ENCODE peak calls at places on chromosomes 16 and 17, in ten cellular contexts. C, O, A, X, D, V, Y, F, R and Z are unnamed samples.

GRCh38 chr17:38870259-38871165 is 654 bp downstream of the LASP1 start:
- DNase-seq in A (peak), C (peak), D (peak), V (peak), O (peak), Y (peak), X (peak), R (peak), F (no peak), Z (peak)

GRCh38 chr17:59859444-59860025 is 33.2 kb downstream of the TUBD1 start:
- DNase-seq in A (peak), Y (no peak), R (no peak), O (no peak), C (no peak), V (no peak), F (no peak), X (no peak), D (no peak), Z (no peak)

GRCh38 chr17:44794699-44795413 is 35.2 kb downstream of the GJC1 start:
- DNase-seq in X (no peak), C (no peak), R (no peak), D (no peak), F (no peak), O (no peak), A (no peak), Y (no peak), V (no peak), Z (no peak)

GRCh38 chr16:50808929-50809538 is 67.1 kb downstream of the CYLD start:
- DNase-seq in Y (no peak), R (no peak), O (no peak), D (no peak), A (no peak), X (no peak), C (no peak), V (no peak), F (no peak), Z (peak)

GRCh38 chr16:49748322-49748721 is 107.6 kb downstream of the ZNF423 start:
- DNase-seq in V (peak), X (no peak), F (peak), D (no peak), O (no peak), R (no peak), C (peak), Y (no peak), A (peak), Z (no peak)

GRCh38 chr16:57146735-57147134 is 39.1 kb downstream of the PSME3IP1 start:
- DNase-seq in D (no peak), R (no peak), C (no peak), Y (no peak), X (no peak), O (peak), F (no peak), A (no peak), V (no peak), Z (no peak)

GRCh38 chr16:57615813-57616212 is 12.6 kb upstream of the ADGRG1 start:
- DNase-seq in A (no peak), X (no peak), D (peak), V (no peak), R (no peak), O (peak), Y (no peak), F (no peak), C (no peak), Z (no peak)

GRCh38 chr16:11256657-11257130 is 690 bp upstream of the SOCS1 start:
- DNase-seq in X (peak), R (peak), Y (no peak), D (peak), C (no peak), F (no peak), A (no peak), V (no peak), O (peak), Z (peak)

GRCh38 chr17:77323413-77324171 is 182.8 kb downstream of the SEC14L1 start:
- DNase-seq in D (peak), Y (no peak), O (peak), A (no peak), C (no peak), F (no peak), V (no peak), X (no peak), R (no peak), Z (no peak)

GRCh38 chr17:6195123-6195522 is 124.9 kb downstream of the WSCD1 start:
- DNase-seq in V (no peak), R (no peak), O (peak), X (no peak), D (no peak), F (no peak), C (no peak), A (no peak), Y (no peak), Z (no peak)

GRCh38 chr16:86833136-86833535 is 254.8 kb downstream of the FOXL1 start:
- DNase-seq in C (no peak), R (no peak), A (no peak), D (no peak), Y (no peak), X (no peak), F (no peak), O (peak), V (no peak), Z (no peak)

GRCh38 chr17:72466199-72466598 is 345.4 kb downstream of the SOX9 start:
- DNase-seq in Y (no peak), R (no peak), O (no peak), X (no peak), D (no peak), V (no peak), C (no peak), F (no peak), A (no peak), Z (peak)

GRCh38 chr17:82380860-82381702 is 9.5 kb downstream of the UTS2R start:
- DNase-seq in R (no peak), Y (no peak), O (no peak), C (no peak), D (no peak), V (no peak), A (peak), X (no peak), F (no peak), Z (no peak)

GRCh38 chr17:33469911-33470310 is 176.8 kb upstream of the ASIC2 start:
- DNase-seq in Y (no peak), F (no peak), V (no peak), O (no peak), R (no peak), X (no peak), C (no peak), A (no peak), D (no peak), Z (no peak)